ENCODE peak calls at places on chromosomes 16 and 17, in five cellular contexts. One of them, this sample, is unnamed.

GRCh38 chr17:40936976-40937375 is 470 bp downstream of the KRT23 start:
- DNase-seq in IMR-90: no peak
- DNase-seq in K562: no peak
- DNase-seq in tibial nerve: no peak
- DNase-seq in A549: no peak
- DNase-seq in this sample: no peak

GRCh38 chr17:50426814-50427787 is 1.1 kb downstream of the ACSF2 start:
- DNase-seq in tibial nerve: no peak
- DNase-seq in IMR-90: peak; percentile 37
- DNase-seq in A549: peak; percentile 84
- DNase-seq in K562: peak; percentile 70
- DNase-seq in this sample: peak; percentile 84

GRCh38 chr17:58570758-58571157 is 56.3 kb upstream of the MTMR4 start:
- DNase-seq in A549: no peak
- DNase-seq in K562: no peak
- DNase-seq in IMR-90: no peak
- DNase-seq in tibial nerve: no peak
- DNase-seq in this sample: no peak

GRCh38 chr17:47821424-47822379 is at the start of gene OSBPL7:
- DNase-seq in tibial nerve: no peak
- DNase-seq in A549: peak; percentile 79
- DNase-seq in K562: peak; percentile 88
- DNase-seq in IMR-90: peak; percentile 87
- DNase-seq in this sample: peak; percentile 98

GRCh38 chr16:69619514-69619913 is 53.7 kb downstream of the NFAT5 start:
- DNase-seq in A549: no peak
- DNase-seq in K562: peak; percentile 32
- DNase-seq in IMR-90: no peak
- DNase-seq in tibial nerve: no peak
- DNase-seq in this sample: no peak

GRCh38 chr16:18816286-18816685 is 14.9 kb upstream of the ARL6IP1 start:
- DNase-seq in A549: no peak
- DNase-seq in IMR-90: no peak
- DNase-seq in tibial nerve: no peak
- DNase-seq in K562: no peak
- DNase-seq in this sample: no peak

GRCh38 chr17:6377906-6378305 is 57.0 kb downstream of the AIPL1 start:
- DNase-seq in tibial nerve: no peak
- DNase-seq in K562: no peak
- DNase-seq in A549: no peak
- DNase-seq in IMR-90: no peak
- DNase-seq in this sample: no peak

GRCh38 chr16:17367034-17367433 is 103.7 kb downstream of the XYLT1 start:
- DNase-seq in A549: no peak
- DNase-seq in K562: no peak
- DNase-seq in tibial nerve: no peak
- DNase-seq in IMR-90: no peak
- DNase-seq in this sample: no peak

GRCh38 chr17:4101127-4101798 is 41.6 kb downstream of the ZZEF1 start:
- DNase-seq in tibial nerve: no peak
- DNase-seq in K562: peak; percentile 45
- DNase-seq in A549: peak; percentile 31
- DNase-seq in IMR-90: peak; percentile 40
- DNase-seq in this sample: no peak

GRCh38 chr17:40323731-40324650 is 15.0 kb downstream of the RARA start:
- DNase-seq in tibial nerve: no peak
- DNase-seq in IMR-90: peak; percentile 44
- DNase-seq in K562: no peak
- DNase-seq in A549: no peak
- DNase-seq in this sample: no peak

GRCh38 chr17:58985265-58985810 is 121.3 kb downstream of the TRIM37 start:
- DNase-seq in tibial nerve: no peak
- DNase-seq in IMR-90: no peak
- DNase-seq in A549: no peak
- DNase-seq in K562: peak; percentile 34
- DNase-seq in this sample: no peak

DNA sequence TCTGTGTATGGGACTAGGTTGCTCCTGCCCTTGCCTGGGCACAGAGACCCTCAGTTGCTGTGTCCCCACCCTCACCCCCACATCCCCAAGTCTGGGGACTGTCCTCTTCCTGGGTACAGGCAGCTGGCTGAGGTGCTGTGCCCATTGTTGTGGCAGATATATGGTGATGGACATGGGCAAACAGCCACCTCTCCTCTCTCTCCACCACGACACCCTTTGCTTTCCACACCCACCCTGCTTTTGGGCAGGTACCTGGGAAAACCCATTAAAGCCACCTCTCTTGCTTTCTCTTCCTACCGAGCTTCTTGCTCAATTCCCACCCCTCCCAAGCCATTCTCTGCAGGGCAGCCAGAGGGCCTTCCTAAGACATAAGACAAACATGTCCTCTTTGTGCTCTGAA is 21.7 kb downstream of the TRPV2 start:
- DNase-seq in K562: no peak
- DNase-seq in IMR-90: no peak
- DNase-seq in tibial nerve: no peak
- DNase-seq in A549: no peak
- DNase-seq in this sample: no peak
- TF ChIP-seq POLR2A in K562: no peak
- TF ChIP-seq POLR2A in IMR-90: no peak
- TF ChIP-seq POLR2A in tibial nerve: no peak
- TF ChIP-seq POLR2A in A549: no peak
- TF ChIP-seq POLR2A in this sample: no peak

GRCh38 chr17:63697341-63698286 is 2.3 kb downstream of the LIMD2 start:
- DNase-seq in A549: peak; percentile 69
- DNase-seq in IMR-90: no peak
- DNase-seq in tibial nerve: no peak
- DNase-seq in K562: peak; percentile 63
- DNase-seq in this sample: peak; percentile 91
- TF ChIP-seq POLR2A in A549: no peak
- TF ChIP-seq POLR2A in IMR-90: no peak
- TF ChIP-seq POLR2A in tibial nerve: no peak
- TF ChIP-seq POLR2A in K562: no peak
- TF ChIP-seq POLR2A in this sample: no peak

DNA sequence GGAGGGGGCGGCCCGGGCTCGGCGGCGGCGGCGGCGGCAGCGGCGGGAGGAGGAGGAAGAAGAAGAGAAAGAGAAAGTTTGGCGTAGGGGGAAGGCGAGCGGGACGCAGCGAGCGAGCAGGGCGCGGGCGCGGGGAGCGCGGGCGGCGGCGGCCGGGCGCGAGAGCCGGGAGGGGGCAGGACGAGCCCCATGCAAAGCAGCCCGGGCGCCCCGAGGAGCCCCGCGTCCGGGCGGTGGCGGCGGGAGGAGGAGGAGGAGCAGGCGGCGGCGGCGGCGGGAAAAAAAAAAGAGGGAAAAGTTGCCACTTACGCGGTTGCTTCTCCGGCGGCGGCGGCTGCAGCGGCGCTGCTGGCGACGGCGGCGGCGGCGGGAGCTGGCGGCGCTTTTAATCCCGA is 10.3 kb upstream of the ZFHX3 start:
- DNase-seq in IMR-90: no peak
- DNase-seq in K562: peak; percentile 29
- DNase-seq in tibial nerve: no peak
- DNase-seq in A549: no peak
- DNase-seq in this sample: no peak
- TF ChIP-seq POLR2A in IMR-90: no peak
- TF ChIP-seq POLR2A in K562: no peak
- TF ChIP-seq POLR2A in tibial nerve: no peak
- TF ChIP-seq POLR2A in A549: no peak
- TF ChIP-seq POLR2A in this sample: peak; percentile 27

GRCh38 chr17:28745052-28745776 is 1.4 kb downstream of the TRAF4 start:
- DNase-seq in tibial nerve: peak; percentile 30
- DNase-seq in A549: peak; percentile 64
- DNase-seq in IMR-90: peak; percentile 47
- DNase-seq in K562: peak; percentile 35
- DNase-seq in this sample: no peak
- TF ChIP-seq POLR2A in tibial nerve: no peak
- TF ChIP-seq POLR2A in A549: no peak
- TF ChIP-seq POLR2A in IMR-90: no peak
- TF ChIP-seq POLR2A in K562: no peak
- TF ChIP-seq POLR2A in this sample: peak; percentile 33

DNA sequence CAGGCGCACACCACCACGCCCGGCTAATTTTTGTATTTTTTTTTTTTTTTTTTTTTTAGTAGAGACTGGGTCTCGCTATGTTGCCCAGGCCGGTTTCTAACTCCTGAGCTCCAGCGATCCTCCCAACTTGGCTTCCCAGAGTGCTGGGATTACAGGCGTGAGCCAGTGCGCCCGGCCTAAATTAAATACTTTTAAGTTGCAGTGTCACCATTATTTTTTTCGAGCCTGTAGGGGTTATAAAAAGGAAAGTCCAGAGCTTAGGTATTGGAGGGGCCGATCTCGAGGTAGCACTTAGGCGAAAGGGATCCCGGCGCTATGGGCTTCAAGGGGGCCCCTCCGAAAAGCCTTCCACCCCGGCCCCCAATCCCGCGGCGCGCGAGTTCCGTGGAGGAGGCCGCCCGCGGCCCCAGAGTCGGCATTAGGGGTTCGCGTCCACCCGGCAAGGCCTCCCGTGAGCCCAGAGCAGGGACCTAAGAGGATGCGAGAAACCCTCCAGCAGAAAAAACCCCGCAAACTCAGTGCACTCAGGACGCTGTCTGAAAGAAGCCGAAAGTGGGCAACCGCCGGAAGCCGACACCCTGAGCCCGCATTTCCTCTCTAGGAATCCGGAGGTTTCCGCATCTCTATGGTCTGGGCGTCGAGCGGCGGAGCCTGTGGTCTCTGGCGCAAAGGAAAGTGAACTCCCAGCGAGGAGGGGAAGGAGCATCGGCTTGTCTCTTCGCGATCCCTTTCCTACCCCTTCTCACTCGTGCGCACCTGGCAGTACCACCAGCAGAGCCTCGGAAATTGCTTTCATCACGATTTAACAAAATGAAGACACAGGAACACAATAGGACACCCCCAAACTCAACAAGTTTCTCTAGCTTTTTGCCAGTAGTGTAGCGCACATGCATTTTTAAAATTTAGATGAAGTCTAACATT is 14.1 kb upstream of the RGS9 start:
- DNase-seq in A549: peak; percentile 94
- DNase-seq in K562: peak; percentile 91
- DNase-seq in tibial nerve: peak; percentile 49
- DNase-seq in IMR-90: peak; percentile 90
- DNase-seq in this sample: peak; percentile 89
- TF ChIP-seq POLR2A in A549: peak; percentile 86
- TF ChIP-seq POLR2A in K562: peak; percentile 87
- TF ChIP-seq POLR2A in tibial nerve: no peak
- TF ChIP-seq POLR2A in IMR-90: peak; percentile 83
- TF ChIP-seq POLR2A in this sample: peak; percentile 49

DNA sequence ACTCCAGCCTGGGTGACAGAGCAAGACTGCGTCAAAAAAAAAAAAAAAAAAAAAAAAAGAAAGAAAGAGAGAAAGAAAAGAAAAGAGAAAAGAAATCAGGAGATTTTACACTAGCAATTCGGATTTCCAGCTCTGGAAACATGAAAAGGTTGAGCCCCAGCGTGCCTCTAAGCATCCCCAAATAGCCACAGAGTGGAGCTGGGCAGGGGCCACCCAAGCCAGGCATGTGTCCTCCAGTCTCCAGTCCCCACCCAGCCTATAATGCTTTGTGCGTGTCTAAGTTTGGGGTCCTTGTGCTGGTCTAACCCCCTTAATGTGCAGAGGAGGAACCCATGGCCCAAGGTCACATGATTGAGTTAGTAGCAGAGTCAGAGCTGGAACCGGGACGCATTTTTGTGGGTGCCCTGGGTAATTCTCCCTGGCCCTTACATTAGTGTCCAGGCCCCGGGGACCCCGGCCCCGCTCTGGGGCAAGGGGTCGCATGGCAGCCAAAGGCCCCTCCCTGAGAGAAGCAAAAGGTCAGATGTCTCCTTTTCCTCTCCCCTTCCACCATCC is 19.9 kb downstream of the ADAM11 start:
- DNase-seq in A549: no peak
- DNase-seq in tibial nerve: no peak
- DNase-seq in K562: no peak
- DNase-seq in IMR-90: no peak
- DNase-seq in this sample: no peak
- TF ChIP-seq POLR2A in A549: no peak
- TF ChIP-seq POLR2A in tibial nerve: no peak
- TF ChIP-seq POLR2A in K562: no peak
- TF ChIP-seq POLR2A in IMR-90: no peak
- TF ChIP-seq POLR2A in this sample: no peak

GRCh38 chr16:29973384-29974246 is at the start of gene TAOK2:
- DNase-seq in K562: peak; percentile 100
- DNase-seq in IMR-90: peak; percentile 99
- DNase-seq in tibial nerve: peak; percentile 94
- DNase-seq in A549: peak; percentile 100
- DNase-seq in this sample: peak; percentile 99
- TF ChIP-seq POLR2A in K562: peak; percentile 94
- TF ChIP-seq POLR2A in IMR-90: peak; percentile 83
- TF ChIP-seq POLR2A in tibial nerve: peak; percentile 57
- TF ChIP-seq POLR2A in A549: peak; percentile 96
- TF ChIP-seq POLR2A in this sample: peak; percentile 88

GRCh38 chr16:3776316-3776715 is 59.0 kb upstream of the TRAP1 start:
- DNase-seq in A549: no peak
- DNase-seq in IMR-90: no peak
- DNase-seq in K562: no peak
- DNase-seq in tibial nerve: no peak
- DNase-seq in this sample: no peak

GRCh38 chr16:3771513-3771912 is 54.2 kb upstream of the TRAP1 start:
- DNase-seq in tibial nerve: no peak
- DNase-seq in K562: no peak
- DNase-seq in IMR-90: no peak
- DNase-seq in A549: peak; percentile 40
- DNase-seq in this sample: no peak

GRCh38 chr16:3773663-3774062 is 56.3 kb upstream of the TRAP1 start:
- DNase-seq in K562: no peak
- DNase-seq in A549: no peak
- DNase-seq in IMR-90: no peak
- DNase-seq in tibial nerve: no peak
- DNase-seq in this sample: no peak

GRCh38 chr16:3774156-3774767 is 56.9 kb upstream of the TRAP1 start:
- DNase-seq in K562: no peak
- DNase-seq in A549: no peak
- DNase-seq in IMR-90: peak; percentile 43
- DNase-seq in tibial nerve: no peak
- DNase-seq in this sample: no peak

DNA sequence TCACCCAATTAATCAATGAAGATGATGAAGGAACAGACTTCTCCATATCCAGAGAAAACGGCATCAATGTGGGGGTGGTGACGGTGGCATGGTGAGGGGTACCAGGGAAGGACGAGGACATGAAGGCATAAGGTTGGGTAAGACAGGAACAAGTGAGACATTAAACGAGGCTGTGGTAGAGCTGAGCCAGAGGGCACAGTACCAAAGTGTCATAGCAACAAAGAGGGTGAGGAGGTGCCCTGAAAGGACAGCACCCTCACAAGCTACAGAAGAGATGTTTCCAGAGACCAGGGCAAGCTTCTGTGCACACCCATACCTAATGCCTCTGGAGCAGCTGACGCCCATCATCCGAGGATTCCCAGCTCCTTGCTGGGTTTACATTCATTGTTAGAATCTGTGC is 57.5 kb upstream of the TRAP1 start:
- DNase-seq in IMR-90: no peak
- DNase-seq in tibial nerve: no peak
- DNase-seq in K562: no peak
- DNase-seq in A549: no peak
- DNase-seq in this sample: no peak
- TF ChIP-seq POLR2A in IMR-90: no peak
- TF ChIP-seq POLR2A in tibial nerve: no peak
- TF ChIP-seq POLR2A in K562: no peak
- TF ChIP-seq POLR2A in A549: no peak
- TF ChIP-seq POLR2A in this sample: no peak

This sample was measured in H54.